ENCODE peak calls at places on chromosomes 12 and 14, in seven cellular contexts. Q is G401, O is amygdala, J is amniotic stem cell, W is NCI-H2107, G is GM13977, F is NCI-H1092 treated with DMSO at 0.1 percent for 48 hours. R is an unnamed sample.

GRCh38 chr12:18281941-18282340 is 20.6 kb downstream of the PIK3C2G start:
- DNase-seq in Q (no peak), O (no peak), J (no peak), W (no peak), G (no peak), F (no peak), R (no peak)

GRCh38 chr14:95545769-95546168 is 10.9 kb downstream of the GLRX5 start:
- DNase-seq in Q (no peak), O (no peak), J (peak), W (no peak), G (no peak), F (no peak), R (peak)

GRCh38 chr14:64806202-64806861 is 73.4 kb downstream of the SPTB start:
- DNase-seq in Q (no peak), O (no peak), J (peak), W (no peak), G (no peak), F (no peak), R (peak)

GRCh38 chr14:57383125-57383524 is 7.3 kb upstream of the NAA30 start:
- DNase-seq in Q (no peak), O (no peak), J (no peak), W (no peak), G (no peak), F (no peak), R (no peak)

GRCh38 chr12:130712346-130713065 is 3.6 kb downstream of the RIMBP2 start:
- DNase-seq in Q (no peak), O (no peak), J (no peak), W (no peak), G (no peak), F (no peak), R (no peak)

GRCh38 chr12:3931721-3932120 is 58.5 kb upstream of the PARP11 start:
- DNase-seq in Q (no peak), O (no peak), J (no peak), W (no peak), G (no peak), F (no peak), R (no peak)

GRCh38 chr14:93103392-93104080 is 12.2 kb downstream of the ITPK1 start:
- DNase-seq in Q (no peak), O (no peak), J (no peak), W (peak), G (peak), F (no peak), R (no peak)

GRCh38 chr12:80472912-80473500 is 29.0 kb downstream of the PTPRQ start:
- DNase-seq in Q (peak), O (no peak), J (no peak), W (peak), G (peak), F (peak), R (peak)

GRCh38 chr14:78598046-78598652 is 428.0 kb downstream of the NRXN3 start:
- DNase-seq in Q (peak), O (peak), J (no peak), W (peak), G (peak), F (peak), R (peak)

GRCh38 chr14:99035712-99036593 is 236.0 kb downstream of the BCL11B start:
- DNase-seq in Q (peak), O (no peak), J (peak), W (no peak), G (no peak), F (no peak), R (peak)

GRCh38 chr14:77965919-77966435 is 166.1 kb downstream of the ADCK1 start:
- DNase-seq in Q (no peak), O (no peak), J (no peak), W (peak), G (peak), F (peak), R (peak)

GRCh38 chr14:69727860-69728259 is 39.1 kb upstream of the SRSF5 start:
- DNase-seq in Q (no peak), O (no peak), J (no peak), W (no peak), G (no peak), F (no peak), R (no peak)

GRCh38 chr12:6905414-6906040 is 905 bp downstream of the LRRC23 start:
- DNase-seq in Q (no peak), O (no peak), J (no peak), W (no peak), G (no peak), F (no peak), R (no peak)

GRCh38 chr12:23113781-23114180 is 488.8 kb downstream of the ETNK1 start:
- DNase-seq in Q (no peak), O (no peak), J (no peak), W (no peak), G (no peak), F (no peak), R (no peak)

GRCh38 chr12:119746169-119746568 is 78.2 kb downstream of the PRKAB1 start:
- DNase-seq in Q (no peak), O (no peak), J (no peak), W (no peak), G (no peak), F (no peak), R (no peak)

GRCh38 chr12:6768385-6769002 is 2.3 kb downstream of the PTMS start:
- DNase-seq in Q (peak), O (no peak), J (no peak), W (no peak), G (no peak), F (no peak), R (no peak)

GRCh38 chr14:105465209-105466031 is 9.2 kb upstream of the CRIP2 start:
- DNase-seq in Q (no peak), O (no peak), J (no peak), W (peak), G (no peak), F (no peak), R (no peak)

GRCh38 chr12:88946377-88946997 is 366.2 kb upstream of the KITLG start:
- DNase-seq in Q (no peak), O (no peak), J (no peak), W (no peak), G (no peak), F (no peak), R (peak)

GRCh38 chr12:39417916-39418315 is 25.0 kb downstream of the KIF21A start:
- DNase-seq in Q (no peak), O (no peak), J (no peak), W (no peak), G (no peak), F (no peak), R (no peak)

GRCh38 chr14:50726372-50727107 is 58.4 kb upstream of the SAV1 start:
- DNase-seq in Q (no peak), O (no peak), J (no peak), W (no peak), G (peak), F (no peak), R (no peak)

GRCh38 chr14:65403231-65403630 is 9.3 kb upstream of the FUT8 start:
- DNase-seq in Q (no peak), O (no peak), J (no peak), W (no peak), G (no peak), F (no peak), R (no peak)

GRCh38 chr12:79514730-79515525 is 175.8 kb downstream of the PAWR start:
- DNase-seq in Q (no peak), O (no peak), J (no peak), W (no peak), G (no peak), F (no peak), R (no peak)

GRCh38 chr14:31986405-31986804 is 90.7 kb upstream of the ARHGAP5 start:
- DNase-seq in Q (no peak), O (no peak), J (no peak), W (no peak), G (no peak), F (no peak), R (no peak)

GRCh38 chr14:58501214-58501816 is 73.8 kb downstream of the KIAA0586 start:
- DNase-seq in Q (peak), O (no peak), J (peak), W (peak), G (peak), F (peak), R (peak)

GRCh38 chr12:119178544-119179334 is at the start of gene HSPB8:
- DNase-seq in Q (peak), O (peak), J (no peak), W (no peak), G (no peak), F (peak), R (peak)

GRCh38 chr12:40253936-40254335 is 29.1 kb downstream of the LRRK2 start:
- DNase-seq in Q (no peak), O (no peak), J (no peak), W (no peak), G (no peak), F (no peak), R (no peak)

GRCh38 chr12:27219693-27220056 is 24.4 kb upstream of the STK38L start:
- DNase-seq in Q (no peak), O (no peak), J (no peak), W (no peak), G (no peak), F (no peak), R (no peak)

GRCh38 chr12:56695327-56696101 is 7.4 kb upstream of the PTGES3 start:
- DNase-seq in Q (no peak), O (no peak), J (no peak), W (no peak), G (no peak), F (no peak), R (no peak)

GRCh38 chr14:105694961-105695360 is 168.6 kb downstream of the TMEM121 start:
- DNase-seq in Q (no peak), O (no peak), J (no peak), W (no peak), G (no peak), F (no peak), R (no peak)

GRCh38 chr12:96404683-96405082 is 4.4 kb upstream of the CDK17 start:
- DNase-seq in Q (no peak), O (no peak), J (no peak), W (no peak), G (no peak), F (no peak), R (no peak)

GRCh38 chr12:54479421-54479820 is 6.0 kb upstream of the GTSF1 start:
- DNase-seq in Q (no peak), O (no peak), J (peak), W (no peak), G (no peak), F (no peak), R (no peak)

GRCh38 chr14:58332514-58332913 is 34.2 kb downstream of the ARID4A start:
- DNase-seq in Q (peak), O (no peak), J (no peak), W (no peak), G (no peak), F (peak), R (no peak)

GRCh38 chr14:101049942-101050341 is 146.4 kb upstream of the RTL1 start:
- DNase-seq in Q (peak), O (no peak), J (no peak), W (no peak), G (no peak), F (no peak), R (no peak)

GRCh38 chr12:9648701-9649531 is 20.6 kb upstream of the CLEC2D start:
- DNase-seq in Q (no peak), O (no peak), J (no peak), W (no peak), G (no peak), F (no peak), R (peak)

R was measured in kidney glomerular epithelial cell.